ENCODE peak calls at places on chromosomes 2 and 18, in six cellular contexts. Q is endodermal cell, D is DND-41, J is fibroblast of lung, K is endothelial cell of umbilical vein, Z is NT2/D1. C is an unnamed sample.
A peak's percentile ranks its signal among the peaks of the same experiment; 100 is the strongest.

GRCh38 chr2:109212836-109213563 is 84.0 kb downstream of the SH3RF3 start:
- DNase-seq in Q (no peak), D (no peak), J (no peak), K (no peak), Z (no peak), C (no peak)

GRCh38 chr2:183009249-183009899 is 28.9 kb downstream of the NCKAP1 start:
- DNase-seq in Q (no peak), D (no peak), J (no peak), K (no peak), Z (no peak), C (no peak)

GRCh38 chr18:38526922-38527321 is 961.3 kb upstream of the CELF4 start:
- DNase-seq in Q (no peak), D (no peak), J (no peak), K (no peak), Z (no peak), C (no peak)

GRCh38 chr2:59413751-59414570 is 1139.5 kb downstream of the BCL11A start:
- DNase-seq in Q (no peak), D (peak; percentile 95), J (no peak), K (no peak), Z (no peak), C (peak; percentile 30)

GRCh38 chr18:46497129-46497528 is 159.9 kb downstream of the LOXHD1 start:
- DNase-seq in Q (peak; percentile 92), D (peak; percentile 79), J (peak; percentile 6), K (no peak), Z (peak; percentile 30), C (no peak)

GRCh38 chr2:47501374-47502200 is 98.6 kb downstream of the MSH2 start:
- DNase-seq in Q (peak; percentile 58), D (peak; percentile 39), J (no peak), K (peak; percentile 57), Z (no peak), C (no peak)

GRCh38 chr2:198657520-198658121 is 800.1 kb downstream of the SATB2 start:
- DNase-seq in Q (peak; percentile 63), D (peak; percentile 5), J (peak; percentile 54), K (peak; percentile 3), Z (peak; percentile 20), C (no peak)

GRCh38 chr2:85733121-85733960 is 20.4 kb upstream of the ATOH8 start:
- DNase-seq in Q (no peak), D (no peak), J (no peak), K (no peak), Z (no peak), C (no peak)

GRCh38 chr2:201007584-201007998 is 44.1 kb upstream of the ORC2 start:
- DNase-seq in Q (no peak), D (no peak), J (no peak), K (no peak), Z (no peak), C (no peak)

GRCh38 chr18:50724631-50725235 is 95.1 kb downstream of the MRO start:
- DNase-seq in Q (no peak), D (no peak), J (no peak), K (no peak), Z (no peak), C (no peak)

DNA sequence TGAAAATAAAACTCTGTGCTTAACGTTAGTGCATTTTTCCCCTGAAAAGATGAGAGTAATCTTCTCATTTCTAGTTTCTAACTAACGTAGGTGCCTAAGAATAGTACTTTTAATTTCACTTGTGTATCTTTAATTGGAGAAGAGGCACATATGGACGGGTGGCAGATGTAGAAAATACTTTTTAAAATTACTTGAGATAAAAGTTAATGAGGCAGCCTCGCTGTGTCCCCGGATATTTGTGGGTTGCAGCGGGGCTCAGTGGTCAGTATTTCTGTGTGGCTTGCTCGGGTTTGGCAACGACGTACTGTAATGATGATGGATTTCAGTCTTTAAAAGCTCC is 6.9 kb downstream of the GATA6 start:
- DNase-seq in Q (no peak), D (no peak), J (no peak), K (peak; percentile 49), Z (no peak), C (no peak)
- H3K4me3 ChIP-seq in Q (peak overlapping the region; percentile 99), D (no peak overlapping the region), J (peak overlapping the region; percentile 10), K (peak overlapping the region; percentile 54), Z (no peak overlapping the region), C (no peak overlapping the region)

GRCh38 chr2:60495226-60495625 is 58.2 kb downstream of the BCL11A start:
- DNase-seq in Q (no peak), D (no peak), J (no peak), K (no peak), Z (no peak), C (no peak)

GRCh38 chr2:60489269-60489668 is 64.2 kb downstream of the BCL11A start:
- DNase-seq in Q (no peak), D (no peak), J (no peak), K (no peak), Z (no peak), C (no peak)

GRCh38 chr2:60496475-60496874 is 57.0 kb downstream of the BCL11A start:
- DNase-seq in Q (no peak), D (no peak), J (no peak), K (no peak), Z (no peak), C (no peak)

GRCh38 chr2:60493804-60494392 is 59.6 kb downstream of the BCL11A start:
- DNase-seq in Q (no peak), D (no peak), J (no peak), K (no peak), Z (no peak), C (no peak)

DNA sequence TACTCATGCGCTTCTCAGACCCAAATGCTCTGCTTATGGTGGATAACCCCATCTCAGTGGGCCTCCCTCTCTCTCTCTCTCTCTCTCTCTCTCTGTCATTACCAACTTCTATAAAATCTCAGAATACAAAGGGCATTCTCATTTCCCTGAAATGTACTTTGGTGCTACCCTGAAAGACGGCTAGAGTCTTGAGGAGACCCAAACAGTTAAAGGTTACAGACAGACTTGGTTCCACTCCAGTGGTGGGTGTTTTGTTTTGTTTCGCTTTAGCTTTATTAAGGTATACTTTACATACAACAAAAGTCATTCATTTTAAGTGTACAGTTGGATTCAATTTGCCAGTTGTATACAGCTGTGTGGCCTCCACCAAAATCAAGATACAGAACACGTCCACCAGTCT is 60.9 kb downstream of the BCL11A start:
- DNase-seq in Q (no peak), D (no peak), J (no peak), K (no peak), Z (no peak), C (no peak)
- H3K9ac ChIP-seq in Q (no peak overlapping the region), D (no peak overlapping the region), J (no peak overlapping the region), K (no peak overlapping the region), Z (no peak overlapping the region), C (no peak overlapping the region)

DNA sequence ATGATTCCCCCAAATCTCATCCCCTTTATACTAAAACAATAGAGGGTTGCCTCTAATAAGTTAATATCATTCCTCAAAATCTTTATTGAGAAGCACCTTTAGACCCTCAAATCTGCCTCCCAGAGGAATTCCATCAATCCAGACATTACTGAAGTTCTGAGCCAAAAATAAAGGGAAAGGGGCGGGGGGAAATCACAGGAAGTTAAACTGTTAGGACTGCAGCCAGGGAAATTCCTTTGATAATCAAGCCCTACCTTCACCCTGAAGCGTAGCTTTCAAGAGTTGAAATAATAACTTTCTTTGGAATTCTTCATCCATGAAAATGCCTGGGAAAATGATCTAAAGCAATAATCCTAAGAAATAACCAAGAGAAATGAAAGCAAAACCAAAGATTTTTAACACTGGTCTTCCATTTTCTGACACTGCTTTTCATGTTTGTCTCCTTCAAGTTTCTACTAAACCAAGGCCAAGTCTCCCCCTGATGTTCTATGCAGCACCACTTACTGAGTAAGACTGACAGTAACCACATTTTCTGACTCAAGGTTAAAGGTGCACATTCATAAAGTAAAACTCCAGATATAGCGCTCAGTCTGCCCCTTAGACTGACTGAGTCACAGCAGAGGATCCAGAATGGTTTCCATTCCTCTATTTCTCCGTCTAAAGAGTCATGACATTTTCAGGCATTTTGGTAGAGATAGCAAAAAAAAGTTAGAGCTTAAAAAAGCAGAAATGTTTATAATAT is 78.2 kb downstream of the TCF4 start:
- DNase-seq in Q (no peak), D (no peak), J (peak; percentile 72), K (peak; percentile 91), Z (no peak), C (no peak)
- H3K4me3 ChIP-seq in Q (no peak overlapping the region), D (no peak overlapping the region), J (peak overlapping the region; percentile 31), K (peak overlapping the region; percentile 13), Z (no peak overlapping the region), C (peak overlapping the region; percentile 43)

GRCh38 chr2:230868151-230868946 is 3.6 kb downstream of the ITM2C start:
- DNase-seq in Q (peak; percentile 88), D (no peak), J (no peak), K (no peak), Z (no peak), C (no peak)

GRCh38 chr2:230871361-230872150 is 6.8 kb downstream of the ITM2C start:
- DNase-seq in Q (peak; percentile 41), D (no peak), J (no peak), K (no peak), Z (no peak), C (peak; percentile 76)

GRCh38 chr2:230868947-230869690 is 4.4 kb downstream of the ITM2C start:
- DNase-seq in Q (peak; percentile 72), D (no peak), J (no peak), K (no peak), Z (no peak), C (no peak)

GRCh38 chr2:230870544-230871360 is 6.0 kb downstream of the ITM2C start:
- DNase-seq in Q (peak; percentile 56), D (no peak), J (no peak), K (no peak), Z (no peak), C (no peak)

DNA sequence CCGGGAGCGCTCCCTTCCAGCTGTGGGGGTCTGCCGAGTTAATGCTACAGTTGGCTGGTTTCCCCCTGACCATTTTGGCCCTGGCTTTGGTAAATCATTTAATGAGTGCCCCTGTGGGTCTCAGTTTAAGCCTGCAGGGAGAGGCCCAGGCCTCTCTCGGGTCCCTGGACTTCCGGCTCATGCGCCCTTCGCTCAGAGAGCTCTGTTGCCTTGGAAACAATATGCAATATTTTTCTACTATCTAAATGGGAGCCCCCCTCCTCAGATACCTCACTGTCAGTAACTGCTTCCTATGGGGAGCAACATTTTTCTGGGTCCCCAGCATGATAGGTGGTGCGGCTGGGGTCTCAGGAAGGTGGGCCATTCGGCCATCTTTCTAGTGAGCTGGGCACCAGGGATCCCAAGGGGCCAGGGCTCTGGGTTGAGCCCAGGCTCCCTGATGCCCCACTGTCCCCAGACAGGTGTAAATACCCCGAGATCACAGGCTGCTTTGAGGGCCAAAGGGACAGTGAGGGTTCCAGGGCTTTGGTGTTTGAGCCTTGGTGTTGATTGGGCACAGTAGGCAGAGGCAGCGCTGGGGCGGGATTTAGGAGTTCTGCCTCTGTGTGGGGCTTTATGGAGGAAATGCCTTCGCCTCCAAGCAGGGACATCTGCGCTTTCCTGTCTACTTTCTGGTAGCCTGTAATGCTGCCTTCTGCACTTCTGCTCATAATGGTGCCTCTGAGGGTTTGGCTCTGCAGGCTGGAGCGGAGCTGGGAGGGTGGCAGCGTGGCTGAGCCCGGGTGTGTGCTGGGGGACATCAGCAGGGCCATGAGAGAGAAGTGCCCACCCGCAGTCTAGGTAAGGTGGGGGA is 5.2 kb downstream of the ITM2C start:
- DNase-seq in Q (peak; percentile 56), D (no peak), J (no peak), K (no peak), Z (no peak), C (no peak)
- H3K9ac ChIP-seq in Q (no peak overlapping the region), D (no peak overlapping the region), J (no peak overlapping the region), K (no peak overlapping the region), Z (peak overlapping the region; percentile 86), C (peak overlapping the region; percentile 34)

GRCh38 chr2:179044500-179044899 is 5.4 kb downstream of the CCDC141 start:
- DNase-seq in Q (no peak), D (peak; percentile 26), J (no peak), K (no peak), Z (no peak), C (no peak)
- H3K4me3 ChIP-seq in Q (peak overlapping the region; percentile 5), D (no peak overlapping the region), J (no peak overlapping the region), K (no peak overlapping the region), Z (no peak overlapping the region), C (no peak overlapping the region)

GRCh38 chr2:24917086-24917485 is 3.0 kb downstream of the ADCY3 start:
- DNase-seq in Q (no peak), D (no peak), J (peak; percentile 34), K (no peak), Z (no peak), C (no peak)
- H3K9ac ChIP-seq in Q (no peak overlapping the region), D (peak overlapping the region; percentile 82), J (peak overlapping the region; percentile 21), K (no peak overlapping the region), Z (no peak overlapping the region), C (no peak overlapping the region)